ENCODE peak calls at places on chromosomes 4 and X, in nine cellular contexts. One of them, this sample, is unnamed.

GRCh38 chr4:52172166-52172565 is 121.1 kb downstream of the SPATA18 start:
- DNase-seq in tibial artery: no peak
- DNase-seq in NCI-H1436: no peak
- DNase-seq in AG09309: no peak
- DNase-seq in neural crest cell: no peak
- DNase-seq in GM04503: no peak
- DNase-seq in activated CD8-positive, alpha-beta memory T cell treated with anti-CD3 and anti-CD28 coated beads for 48 hours: no peak
- DNase-seq in effector CD8-positive, alpha-beta T cell: no peak
- DNase-seq in nucleus accumbens: no peak
- DNase-seq in this sample: no peak

GRCh38 chrX:111284615-111285294 is 14.5 kb upstream of the CAPN6 start:
- DNase-seq in tibial artery: no peak
- DNase-seq in NCI-H1436: no peak
- DNase-seq in AG09309: no peak
- DNase-seq in neural crest cell: no peak
- DNase-seq in GM04503: no peak
- DNase-seq in activated CD8-positive, alpha-beta memory T cell treated with anti-CD3 and anti-CD28 coated beads for 48 hours: no peak
- DNase-seq in effector CD8-positive, alpha-beta T cell: no peak
- DNase-seq in nucleus accumbens: no peak
- DNase-seq in this sample: no peak

GRCh38 chr4:8403173-8403753 is 37.3 kb downstream of the ACOX3 start:
- DNase-seq in tibial artery: peak; percentile 89
- DNase-seq in NCI-H1436: peak; percentile 5
- DNase-seq in AG09309: no peak
- DNase-seq in neural crest cell: peak; percentile 84
- DNase-seq in GM04503: no peak
- DNase-seq in activated CD8-positive, alpha-beta memory T cell treated with anti-CD3 and anti-CD28 coated beads for 48 hours: no peak
- DNase-seq in effector CD8-positive, alpha-beta T cell: peak; percentile 20
- DNase-seq in nucleus accumbens: peak; percentile 78
- DNase-seq in this sample: peak; percentile 80

GRCh38 chr4:103136671-103137445 is 37.2 kb upstream of the BDH2 start:
- DNase-seq in tibial artery: no peak
- DNase-seq in NCI-H1436: no peak
- DNase-seq in AG09309: no peak
- DNase-seq in neural crest cell: no peak
- DNase-seq in GM04503: no peak
- DNase-seq in activated CD8-positive, alpha-beta memory T cell treated with anti-CD3 and anti-CD28 coated beads for 48 hours: no peak
- DNase-seq in effector CD8-positive, alpha-beta T cell: no peak
- DNase-seq in nucleus accumbens: no peak
- DNase-seq in this sample: no peak

GRCh38 chr4:20629180-20630115 is 70.8 kb upstream of the PACRGL start:
- DNase-seq in tibial artery: no peak
- DNase-seq in NCI-H1436: no peak
- DNase-seq in AG09309: no peak
- DNase-seq in neural crest cell: no peak
- DNase-seq in GM04503: no peak
- DNase-seq in activated CD8-positive, alpha-beta memory T cell treated with anti-CD3 and anti-CD28 coated beads for 48 hours: no peak
- DNase-seq in effector CD8-positive, alpha-beta T cell: no peak
- DNase-seq in nucleus accumbens: no peak
- DNase-seq in this sample: no peak

GRCh38 chr4:5839751-5840674 is 52.9 kb downstream of the CRMP1 start:
- DNase-seq in tibial artery: no peak
- DNase-seq in NCI-H1436: no peak
- DNase-seq in AG09309: no peak
- DNase-seq in neural crest cell: no peak
- DNase-seq in GM04503: peak; percentile 10
- DNase-seq in activated CD8-positive, alpha-beta memory T cell treated with anti-CD3 and anti-CD28 coated beads for 48 hours: no peak
- DNase-seq in effector CD8-positive, alpha-beta T cell: no peak
- DNase-seq in nucleus accumbens: no peak
- DNase-seq in this sample: no peak

GRCh38 chrX:107716816-107717700 is 58.5 kb downstream of the TSC22D3 start:
- DNase-seq in tibial artery: peak; percentile 96
- DNase-seq in NCI-H1436: peak; percentile 68
- DNase-seq in AG09309: peak; percentile 37
- DNase-seq in neural crest cell: peak; percentile 12
- DNase-seq in GM04503: peak; percentile 45
- DNase-seq in activated CD8-positive, alpha-beta memory T cell treated with anti-CD3 and anti-CD28 coated beads for 48 hours: peak; percentile 58
- DNase-seq in effector CD8-positive, alpha-beta T cell: peak; percentile 82
- DNase-seq in nucleus accumbens: peak; percentile 57
- DNase-seq in this sample: peak; percentile 81

GRCh38 chrX:150935466-150935865 is 37.0 kb upstream of the CD99L2 start:
- DNase-seq in tibial artery: no peak
- DNase-seq in NCI-H1436: no peak
- DNase-seq in AG09309: peak; percentile 63
- DNase-seq in neural crest cell: no peak
- DNase-seq in GM04503: peak; percentile 39
- DNase-seq in activated CD8-positive, alpha-beta memory T cell treated with anti-CD3 and anti-CD28 coated beads for 48 hours: no peak
- DNase-seq in effector CD8-positive, alpha-beta T cell: no peak
- DNase-seq in nucleus accumbens: no peak
- DNase-seq in this sample: no peak

GRCh38 chrX:65609237-65609636 is 58.2 kb upstream of the MSN start:
- DNase-seq in tibial artery: no peak
- DNase-seq in NCI-H1436: no peak
- DNase-seq in AG09309: no peak
- DNase-seq in neural crest cell: no peak
- DNase-seq in GM04503: no peak
- DNase-seq in activated CD8-positive, alpha-beta memory T cell treated with anti-CD3 and anti-CD28 coated beads for 48 hours: no peak
- DNase-seq in effector CD8-positive, alpha-beta T cell: no peak
- DNase-seq in nucleus accumbens: no peak
- DNase-seq in this sample: no peak

GRCh38 chr4:10096201-10096975 is 20.2 kb downstream of the WDR1 start:
- DNase-seq in tibial artery: peak; percentile 88
- DNase-seq in NCI-H1436: no peak
- DNase-seq in AG09309: peak; percentile 69
- DNase-seq in neural crest cell: no peak
- DNase-seq in GM04503: peak; percentile 46
- DNase-seq in activated CD8-positive, alpha-beta memory T cell treated with anti-CD3 and anti-CD28 coated beads for 48 hours: peak; percentile 66
- DNase-seq in effector CD8-positive, alpha-beta T cell: peak; percentile 20
- DNase-seq in nucleus accumbens: peak; percentile 22
- DNase-seq in this sample: peak; percentile 88

GRCh38 chr4:9983211-9983610 is 38.1 kb downstream of the SLC2A9 start:
- DNase-seq in tibial artery: no peak
- DNase-seq in NCI-H1436: no peak
- DNase-seq in AG09309: no peak
- DNase-seq in neural crest cell: no peak
- DNase-seq in GM04503: no peak
- DNase-seq in activated CD8-positive, alpha-beta memory T cell treated with anti-CD3 and anti-CD28 coated beads for 48 hours: no peak
- DNase-seq in effector CD8-positive, alpha-beta T cell: no peak
- DNase-seq in nucleus accumbens: no peak
- DNase-seq in this sample: no peak

GRCh38 chrX:135410861-135411627 is 10.7 kb upstream of the SMIM10L2A start:
- DNase-seq in tibial artery: no peak
- DNase-seq in NCI-H1436: no peak
- DNase-seq in AG09309: no peak
- DNase-seq in neural crest cell: no peak
- DNase-seq in GM04503: no peak
- DNase-seq in activated CD8-positive, alpha-beta memory T cell treated with anti-CD3 and anti-CD28 coated beads for 48 hours: no peak
- DNase-seq in effector CD8-positive, alpha-beta T cell: no peak
- DNase-seq in nucleus accumbens: no peak
- DNase-seq in this sample: no peak

GRCh38 chr4:89598602-89599001 is 238.4 kb downstream of the SNCA start:
- DNase-seq in tibial artery: no peak
- DNase-seq in NCI-H1436: no peak
- DNase-seq in AG09309: no peak
- DNase-seq in neural crest cell: no peak
- DNase-seq in GM04503: no peak
- DNase-seq in activated CD8-positive, alpha-beta memory T cell treated with anti-CD3 and anti-CD28 coated beads for 48 hours: no peak
- DNase-seq in effector CD8-positive, alpha-beta T cell: no peak
- DNase-seq in nucleus accumbens: no peak
- DNase-seq in this sample: no peak

GRCh38 chrX:142860944-142861343 is 164.8 kb upstream of the SPANXN4 start:
- DNase-seq in tibial artery: no peak
- DNase-seq in NCI-H1436: no peak
- DNase-seq in AG09309: no peak
- DNase-seq in neural crest cell: no peak
- DNase-seq in GM04503: no peak
- DNase-seq in activated CD8-positive, alpha-beta memory T cell treated with anti-CD3 and anti-CD28 coated beads for 48 hours: no peak
- DNase-seq in effector CD8-positive, alpha-beta T cell: no peak
- DNase-seq in nucleus accumbens: no peak
- DNase-seq in this sample: no peak

GRCh38 chr4:152032722-152033131 is 271.9 kb upstream of the GATB start:
- DNase-seq in tibial artery: no peak
- DNase-seq in NCI-H1436: no peak
- DNase-seq in AG09309: peak; percentile 84
- DNase-seq in neural crest cell: no peak
- DNase-seq in GM04503: peak; percentile 77
- DNase-seq in activated CD8-positive, alpha-beta memory T cell treated with anti-CD3 and anti-CD28 coated beads for 48 hours: no peak
- DNase-seq in effector CD8-positive, alpha-beta T cell: no peak
- DNase-seq in nucleus accumbens: no peak
- DNase-seq in this sample: no peak

GRCh38 chr4:102625232-102625930 is 124.2 kb downstream of the NFKB1 start:
- DNase-seq in tibial artery: no peak
- DNase-seq in NCI-H1436: peak; percentile 5
- DNase-seq in AG09309: no peak
- DNase-seq in neural crest cell: no peak
- DNase-seq in GM04503: no peak
- DNase-seq in activated CD8-positive, alpha-beta memory T cell treated with anti-CD3 and anti-CD28 coated beads for 48 hours: no peak
- DNase-seq in effector CD8-positive, alpha-beta T cell: peak; percentile 14
- DNase-seq in nucleus accumbens: no peak
- DNase-seq in this sample: peak; percentile 65

GRCh38 chr4:66636321-66636720 is 909.0 kb downstream of the CENPC start:
- DNase-seq in tibial artery: no peak
- DNase-seq in NCI-H1436: no peak
- DNase-seq in AG09309: no peak
- DNase-seq in neural crest cell: no peak
- DNase-seq in GM04503: no peak
- DNase-seq in activated CD8-positive, alpha-beta memory T cell treated with anti-CD3 and anti-CD28 coated beads for 48 hours: no peak
- DNase-seq in effector CD8-positive, alpha-beta T cell: no peak
- DNase-seq in nucleus accumbens: no peak
- DNase-seq in this sample: no peak

GRCh38 chr4:41575665-41576064 is 37.7 kb downstream of the LIMCH1 start:
- DNase-seq in tibial artery: no peak
- DNase-seq in NCI-H1436: no peak
- DNase-seq in AG09309: no peak
- DNase-seq in neural crest cell: no peak
- DNase-seq in GM04503: no peak
- DNase-seq in activated CD8-positive, alpha-beta memory T cell treated with anti-CD3 and anti-CD28 coated beads for 48 hours: no peak
- DNase-seq in effector CD8-positive, alpha-beta T cell: no peak
- DNase-seq in nucleus accumbens: no peak
- DNase-seq in this sample: no peak

GRCh38 chr4:77084019-77084604 is 8.3 kb upstream of the CCNI start:
- DNase-seq in tibial artery: no peak
- DNase-seq in NCI-H1436: no peak
- DNase-seq in AG09309: no peak
- DNase-seq in neural crest cell: no peak
- DNase-seq in GM04503: no peak
- DNase-seq in activated CD8-positive, alpha-beta memory T cell treated with anti-CD3 and anti-CD28 coated beads for 48 hours: no peak
- DNase-seq in effector CD8-positive, alpha-beta T cell: no peak
- DNase-seq in nucleus accumbens: no peak
- DNase-seq in this sample: no peak

This sample was measured in GM13977.